ENCODE peak calls at places on chromosomes 6 and 20, in seven cellular contexts. K, Y, B, H, Q, G and T are unnamed samples.
A peak's percentile ranks its signal among the peaks of the same experiment; 100 is the strongest.

GRCh38 chr6:8462694-8463093 is 27.3 kb upstream of the SLC35B3 start:
- DNase-seq in G (no peak), H (no peak), Y (no peak), K (no peak), Q (no peak), B (no peak), T (no peak)

GRCh38 chr6:110345025-110345424 is 13.1 kb downstream of the METTL24 start:
- DNase-seq in Q (no peak), H (no peak), B (no peak), Y (no peak), K (no peak), G (no peak), T (no peak)

GRCh38 chr20:48986899-48987298 is 59.2 kb upstream of the CSE1L start:
- DNase-seq in K (no peak), Y (no peak), H (no peak), G (peak; percentile 64), Q (no peak), B (no peak), T (no peak)

GRCh38 chr6:138734585-138734984 is 39.0 kb upstream of the CCDC28A start:
- DNase-seq in Y (no peak), K (no peak), B (no peak), H (no peak), G (no peak), Q (no peak), T (no peak)

GRCh38 chr20:39880890-39881289 is 808.1 kb downstream of the MAFB start:
- DNase-seq in K (no peak), Q (no peak), Y (peak; percentile 43), H (no peak), G (peak; percentile 68), B (no peak), T (peak; percentile 17)

GRCh38 chr6:25717856-25718740 is 36.4 kb upstream of the SLC17A4 start:
- DNase-seq in H (no peak), G (peak; percentile 67), B (no peak), K (no peak), Y (peak; percentile 53), Q (peak; percentile 20), T (no peak)

GRCh38 chr20:62122659-62123449 is 579 bp downstream of the LSM14B start:
- DNase-seq in K (no peak), H (peak; percentile 58), Y (peak; percentile 28), B (peak; percentile 48), G (peak; percentile 47), Q (no peak), T (peak; percentile 57)

GRCh38 chr6:163837681-163838431 is 423.3 kb downstream of the QKI start:
- DNase-seq in K (no peak), Y (no peak), G (no peak), H (no peak), B (no peak), Q (no peak), T (no peak)

GRCh38 chr6:98932424-98932823 is 15.3 kb downstream of the FBXL4 start:
- DNase-seq in K (no peak), Y (no peak), G (no peak), Q (no peak), H (no peak), B (no peak), T (no peak)

GRCh38 chr6:141321486-141322347 is 811.0 kb upstream of the GJE1 start:
- DNase-seq in Y (peak; percentile 93), Q (no peak), K (no peak), G (no peak), B (no peak), H (no peak), T (no peak)

GRCh38 chr20:11891081-11891826 is 26.4 kb upstream of the BTBD3 start:
- DNase-seq in H (no peak), B (no peak), Y (no peak), Q (peak; percentile 29), G (peak; percentile 54), K (no peak), T (peak; percentile 67)

GRCh38 chr20:38143646-38144554 is 21.2 kb downstream of the TGM2 start:
- DNase-seq in H (no peak), B (no peak), K (no peak), Q (no peak), Y (peak; percentile 74), G (peak; percentile 91), T (no peak)

GRCh38 chr20:38260378-38261053 is at the start of gene KIAA1755:
- DNase-seq in Q (no peak), G (no peak), Y (peak; percentile 34), B (no peak), K (no peak), H (no peak), T (no peak)